ENCODE peak calls at places on chromosomes 4 and X, in five cellular contexts. D is GM23338, J is PC-3, M is PC-9, Q is neural progenitor cell. T is an unnamed sample. For H3K4me1 and H3F3A, the result is how much of the 10 kb centered on the place peaks cover.

GRCh38 chrX:120269379-120270035 is 18.9 kb downstream of the ZBTB33 start:
- DNase-seq in D (no peak), J (no peak), M (no peak), Q (no peak), T (no peak)

GRCh38 chr4:65624651-65625050 is 45.6 kb downstream of the EPHA5 start:
- DNase-seq in D (no peak), J (peak), M (no peak), Q (no peak), T (no peak)

GRCh38 chr4:38504396-38504715 is 159.6 kb upstream of the KLF3 start:
- DNase-seq in D (no peak), J (no peak), M (no peak), Q (no peak), T (no peak)

GRCh38 chrX:129760155-129760554 is 19.6 kb upstream of the SASH3 start:
- DNase-seq in D (no peak), J (no peak), M (no peak), Q (no peak), T (no peak)

GRCh38 chrX:149903889-149904748 is 23.1 kb downstream of the MAGEA8 start:
- DNase-seq in D (peak), J (no peak), M (no peak), Q (no peak), T (peak)

GRCh38 chr4:11423465-11423864 is 5.2 kb downstream of the HS3ST1 start:
- DNase-seq in D (no peak), J (no peak), M (no peak), Q (no peak), T (no peak)

GRCh38 chr4:182969651-182970279 is 52.6 kb upstream of the DCTD start:
- DNase-seq in D (no peak), J (peak), M (no peak), Q (no peak), T (no peak)

GRCh38 chr4:168098257-168098717 is 6.0 kb downstream of the ANXA10 start:
- DNase-seq in D (no peak), J (peak), M (peak), Q (no peak), T (no peak)

GRCh38 chrX:26649534-26649933 is 433.6 kb downstream of the MAGEB5 start:
- DNase-seq in D (peak), J (peak), M (no peak), Q (peak), T (peak)

GRCh38 chr4:173917255-173917960 is 366.1 kb downstream of the FBXO8 start:
- DNase-seq in D (peak), J (no peak), M (no peak), Q (no peak), T (no peak)

GRCh38 chr4:173159791-173160190 is 8.8 kb upstream of the GALNT7 start:
- DNase-seq in D (no peak), J (no peak), M (no peak), Q (no peak), T (no peak)

DNA sequence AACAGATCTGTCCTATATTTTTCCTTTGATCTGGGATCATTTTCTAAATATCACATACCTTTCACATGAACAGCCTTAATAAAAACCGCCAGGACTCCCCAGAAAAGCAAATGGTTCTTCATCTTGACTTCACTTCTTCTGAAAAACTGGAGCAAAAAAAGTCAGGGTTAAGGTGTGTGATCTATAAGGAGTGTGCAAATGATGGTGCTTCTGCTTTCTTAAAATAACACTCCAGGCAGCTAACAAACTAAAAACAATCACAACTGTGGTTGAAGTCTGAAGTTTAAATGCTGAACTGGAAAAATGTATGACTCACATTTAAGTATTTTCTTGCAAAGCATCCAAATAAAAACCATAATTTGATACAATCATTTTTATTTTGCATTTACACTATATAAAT is at the start of gene JCHAIN:
- DNase-seq in D (no peak), J (peak), M (no peak), Q (no peak), T (peak)
- H3K4me1 ChIP-seq in D (under half), J (under half), M (under half), Q (under half), T (under half)

DNA sequence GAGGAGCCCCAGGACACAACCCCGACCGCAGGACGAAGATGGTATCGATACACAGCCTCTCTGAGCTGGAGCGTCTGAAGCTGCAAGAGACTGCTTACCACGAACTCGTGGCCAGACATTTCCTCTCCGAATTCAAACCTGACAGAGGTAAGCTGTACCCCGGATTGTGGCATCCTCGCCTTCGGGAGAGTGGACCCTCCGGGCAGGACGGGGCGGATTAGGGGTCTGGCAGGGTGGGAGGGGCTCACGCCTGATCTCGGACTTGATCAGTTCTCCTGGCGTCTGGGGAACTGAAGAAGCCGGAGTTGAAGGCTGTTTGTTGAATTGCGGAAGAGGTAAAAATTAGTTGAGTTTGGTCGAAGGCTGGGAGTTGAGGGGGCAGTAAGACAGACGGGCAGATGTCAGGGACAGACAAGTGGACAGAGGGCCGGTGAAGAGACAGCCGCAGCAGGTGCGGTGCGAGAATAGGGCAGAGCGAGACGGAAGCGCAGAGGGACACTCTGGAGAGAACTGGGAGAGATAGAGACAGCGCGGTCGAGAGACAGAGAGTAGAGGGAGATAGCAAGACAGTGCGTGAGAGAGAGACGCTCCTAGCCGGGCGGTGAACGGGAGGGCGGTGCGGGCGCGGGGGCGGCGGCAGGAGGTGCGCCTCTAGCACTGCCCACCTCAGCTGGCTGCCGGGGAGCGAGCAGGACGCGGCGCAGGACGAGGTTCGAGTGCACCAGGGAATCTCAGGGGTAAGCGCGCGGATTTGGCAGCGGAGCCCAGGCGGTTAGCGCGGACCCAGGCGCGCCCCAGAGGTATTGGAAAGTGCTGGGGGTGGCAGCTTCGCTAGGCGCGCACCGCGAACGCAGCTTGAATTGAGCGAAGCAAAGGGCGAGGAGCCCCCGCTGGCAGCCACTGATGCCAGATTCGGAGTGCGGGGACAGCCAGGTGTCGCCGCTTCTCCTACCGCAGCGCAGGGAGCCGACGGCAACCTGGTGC is 23.9 kb downstream of the ARHGAP36 start:
- DNase-seq in D (peak), J (no peak), M (no peak), Q (peak), T (no peak)
- TF ChIP-seq EZH2 in D (peak), J (no peak), M (no peak), Q (peak), T (no peak)

GRCh38 chr4:20297800-20298199 is 46.1 kb downstream of the SLIT2 start:
- DNase-seq in D (no peak), J (no peak), M (no peak), Q (no peak), T (no peak)
- H3F3A ChIP-seq in D (under half), J (under half), M (under half), Q (under half), T (under half)

GRCh38 chr4:105633241-105633640 is 75.2 kb downstream of the INTS12 start:
- DNase-seq in D (no peak), J (peak), M (peak), Q (no peak), T (no peak)
- H3K4me1 ChIP-seq in D (under half), J (under half), M (under half), Q (under half), T (half or more)

GRCh38 chrX:74107666-74108065 is 196.3 kb upstream of the ZCCHC13 start:
- DNase-seq in D (no peak), J (no peak), M (no peak), Q (no peak), T (no peak)

GRCh38 chrX:74104356-74105065 is 199.5 kb upstream of the ZCCHC13 start:
- DNase-seq in D (no peak), J (peak), M (peak), Q (no peak), T (no peak)
- TF ChIP-seq EZH2 in D (no peak), J (no peak), M (no peak), Q (no peak), T (no peak)

GRCh38 chrX:41350976-41351569 is 17.1 kb downstream of the DDX3X start:
- DNase-seq in D (peak), J (peak), M (no peak), Q (no peak), T (no peak)
- H3F3A ChIP-seq in D (under half), J (under half), M (under half), Q (half or more), T (under half)

GRCh38 chr4:118927976-118928375 is 39.3 kb downstream of the SYNPO2 start:
- DNase-seq in D (no peak), J (no peak), M (no peak), Q (no peak), T (no peak)

GRCh38 chr4:118935819-118936218 is 47.2 kb downstream of the SYNPO2 start:
- DNase-seq in D (no peak), J (no peak), M (no peak), Q (no peak), T (no peak)

GRCh38 chr4:118936406-118936805 is 47.8 kb downstream of the SYNPO2 start:
- DNase-seq in D (no peak), J (no peak), M (no peak), Q (no peak), T (no peak)

GRCh38 chr4:118931791-118932190 is 43.1 kb downstream of the SYNPO2 start:
- DNase-seq in D (no peak), J (no peak), M (no peak), Q (no peak), T (no peak)
- H3K4me1 ChIP-seq in D (under half), J (under half), M (under half), Q (under half), T (under half)

GRCh38 chr4:84492737-84493091 is 6.4 kb downstream of the NKX6-1 start:
- DNase-seq in D (peak), J (no peak), M (no peak), Q (peak), T (no peak)

GRCh38 chr4:84490663-84491062 is 8.4 kb downstream of the NKX6-1 start:
- DNase-seq in D (no peak), J (no peak), M (no peak), Q (no peak), T (no peak)

GRCh38 chr4:84493092-84493850 is 5.8 kb downstream of the NKX6-1 start:
- DNase-seq in D (peak), J (no peak), M (no peak), Q (peak), T (no peak)

GRCh38 chr4:84491420-84491819 is 7.7 kb downstream of the NKX6-1 start:
- DNase-seq in D (peak), J (no peak), M (no peak), Q (peak), T (no peak)

GRCh38 chr4:84492290-84492689 is 6.8 kb downstream of the NKX6-1 start:
- DNase-seq in D (peak), J (no peak), M (no peak), Q (no peak), T (no peak)
- TF ChIP-seq EZH2 in D (no peak), J (no peak), M (no peak), Q (no peak), T (no peak)

DNA sequence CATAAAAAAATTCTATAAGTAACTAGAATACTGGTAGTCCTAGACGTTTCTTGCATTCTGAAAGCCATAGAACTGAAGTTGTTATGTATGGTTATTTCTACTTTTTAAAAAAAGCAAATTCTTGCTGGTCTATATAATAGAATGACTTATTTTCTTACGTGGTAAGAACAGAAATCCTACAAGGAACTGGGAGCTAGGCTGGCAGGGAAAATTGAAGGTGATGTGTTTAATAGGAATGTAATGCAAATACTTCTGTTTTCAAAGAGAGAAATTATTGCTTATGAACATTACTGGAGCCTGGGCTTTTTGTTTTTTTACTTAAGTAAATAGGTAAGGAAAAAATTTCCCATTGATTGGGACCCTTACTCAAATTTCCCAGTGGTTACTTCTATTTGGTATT is 8.9 kb downstream of the CCNA2 start:
- DNase-seq in D (no peak), J (no peak), M (no peak), Q (no peak), T (no peak)
- H3F3A ChIP-seq in D (under half), J (under half), M (half or more), Q (half or more), T (under half)

GRCh38 chr4:137238456-137238855 is 293.8 kb downstream of the PCDH18 start:
- DNase-seq in D (no peak), J (no peak), M (no peak), Q (no peak), T (no peak)
- H3K4me1 ChIP-seq in D (under half), J (under half), M (under half), Q (under half), T (under half)

T was measured in MM.1S.